ENCODE peak calls at places on chromosomes 13 and 19, in four cellular contexts. F is GM12891, K is transverse colon, G is IMR-90. M is an unnamed sample.

GRCh38 chr13:95441326-95441725 is 111.2 kb upstream of the CLDN10 start:
- DNase-seq in F (no peak), K (no peak), G (no peak), M (no peak)

GRCh38 chr19:50204811-50205675 is 1.6 kb downstream of the MYH14 start:
- DNase-seq in F (no peak), K (peak; percentile 95), G (no peak), M (peak; percentile 57)

GRCh38 chr19:10155834-10156233 is 36.1 kb upstream of the EIF3G start:
- DNase-seq in F (no peak), K (no peak), G (peak; percentile 34), M (no peak)

GRCh38 chr19:15292140-15292539 is 40.2 kb downstream of the BRD4 start:
- DNase-seq in F (no peak), K (no peak), G (no peak), M (no peak)

GRCh38 chr19:18737337-18737953 is 53.7 kb downstream of the COMP start:
- DNase-seq in F (no peak), K (no peak), G (peak; percentile 15), M (no peak)

GRCh38 chr13:46593403-46593802 is 40.4 kb downstream of the LRCH1 start:
- DNase-seq in F (no peak), K (no peak), G (no peak), M (no peak)

GRCh38 chr13:78430166-78430791 is 173.1 kb downstream of the POU4F1 start:
- DNase-seq in F (no peak), K (no peak), G (no peak), M (peak; percentile 53)

GRCh38 chr13:33312150-33312908 is 26.8 kb upstream of the STARD13 start:
- DNase-seq in F (no peak), K (no peak), G (peak; percentile 37), M (no peak)

GRCh38 chr19:42255766-42256750 is 1.1 kb upstream of the ERF start:
- DNase-seq in F (no peak), K (no peak), G (peak; percentile 46), M (no peak)

GRCh38 chr13:65964672-65965071 is 1265.5 kb downstream of the PCDH9 start:
- DNase-seq in F (no peak), K (no peak), G (no peak), M (no peak)

GRCh38 chr13:36447501-36447900 is 15.2 kb downstream of the CCNA1 start:
- DNase-seq in F (no peak), K (no peak), G (no peak), M (no peak)

GRCh38 chr19:18300930-18301717 is 19.7 kb upstream of the JUND start:
- DNase-seq in F (no peak), K (peak; percentile 79), G (peak; percentile 62), M (no peak)

GRCh38 chr19:16369664-16370576 is 45.3 kb downstream of the KLF2 start:
- DNase-seq in F (no peak), K (no peak), G (no peak), M (no peak)

GRCh38 chr13:101415358-101416174 is 742 bp downstream of the NALCN start:
- DNase-seq in F (no peak), K (no peak), G (no peak), M (peak; percentile 54)

GRCh38 chr13:23678768-23679167 is 108.6 kb downstream of the TNFRSF19 start:
- DNase-seq in F (no peak), K (no peak), G (no peak), M (no peak)

GRCh38 chr19:15109768-15110417 is 2.7 kb downstream of the SYDE1 start:
- DNase-seq in F (no peak), K (no peak), G (no peak), M (no peak)

GRCh38 chr19:12996542-12997094 is 1.3 kb downstream of the NFIX start:
- DNase-seq in F (no peak), K (no peak), G (peak; percentile 22), M (peak; percentile 81)

GRCh38 chr13:97018029-97018819 is 23.9 kb upstream of the OXGR1 start:
- DNase-seq in F (no peak), K (peak; percentile 14), G (peak; percentile 61), M (no peak)

GRCh38 chr19:31350693-31351211 is 1.5 kb upstream of the TSHZ3 start:
- DNase-seq in F (no peak), K (peak; percentile 41), G (peak; percentile 56), M (peak; percentile 79)
- TF ChIP-seq POLR2A in F (no peak), K (no peak), G (peak; percentile 8), M (no peak)

GRCh38 chr13:79480954-79481684 is at the start of gene NDFIP2:
- DNase-seq in F (peak; percentile 52), K (peak; percentile 92), G (peak; percentile 80), M (peak; percentile 88)
- TF ChIP-seq POLR2A in F (peak; percentile 81), K (peak; percentile 91), G (peak; percentile 75), M (no peak)

DNA sequence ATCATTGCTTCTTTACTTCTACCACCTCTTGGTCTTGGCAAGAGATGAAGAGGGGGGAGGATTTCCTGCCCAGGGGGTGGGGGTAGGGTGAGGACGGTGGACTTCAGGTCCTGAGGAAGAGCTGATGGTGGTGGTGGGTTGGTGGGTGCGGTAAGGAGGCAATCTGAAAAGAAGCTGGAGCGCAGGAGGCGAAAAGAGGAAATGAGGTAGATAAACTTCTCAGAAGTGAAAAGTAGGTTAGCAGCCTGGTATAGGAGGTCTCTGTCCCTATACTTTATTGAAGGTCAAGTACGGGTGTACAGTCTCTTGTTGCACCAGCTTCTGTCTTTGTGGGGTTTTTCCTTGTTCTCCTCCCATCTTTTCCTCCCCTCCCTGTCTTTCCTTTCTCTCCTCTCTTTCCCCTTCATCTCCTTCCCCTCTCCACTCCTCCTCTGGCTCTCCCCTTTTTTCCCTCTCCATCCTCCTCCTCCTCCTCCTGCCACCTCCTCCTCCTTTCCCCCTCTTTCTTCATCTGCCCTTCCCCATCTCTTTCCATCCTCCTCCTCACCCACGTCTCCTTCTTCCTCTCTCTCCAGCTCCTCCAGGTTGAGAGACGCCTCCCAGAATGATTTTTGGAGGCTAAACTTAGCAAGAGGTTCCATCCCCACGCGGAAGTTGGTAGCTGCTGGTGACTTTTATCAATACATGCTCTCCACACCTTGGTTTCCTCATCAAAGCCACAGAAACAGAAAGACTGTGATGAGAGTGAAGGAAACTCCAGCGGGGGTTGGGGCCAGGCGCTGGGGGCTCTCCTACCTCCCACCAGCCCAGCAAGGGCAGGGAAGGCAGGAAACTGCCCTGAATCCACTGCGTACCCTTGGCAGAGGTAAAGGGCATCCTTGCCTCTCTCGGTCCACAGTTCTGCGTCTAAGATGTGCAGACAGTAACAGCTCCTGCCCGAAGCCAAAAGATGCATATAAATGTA is 15.3 kb downstream of the TNFSF14 start:
- DNase-seq in F (no peak), K (peak; percentile 42), G (no peak), M (no peak)
- TF ChIP-seq POLR2A in F (peak; percentile 73), K (no peak), G (no peak), M (no peak)

DNA sequence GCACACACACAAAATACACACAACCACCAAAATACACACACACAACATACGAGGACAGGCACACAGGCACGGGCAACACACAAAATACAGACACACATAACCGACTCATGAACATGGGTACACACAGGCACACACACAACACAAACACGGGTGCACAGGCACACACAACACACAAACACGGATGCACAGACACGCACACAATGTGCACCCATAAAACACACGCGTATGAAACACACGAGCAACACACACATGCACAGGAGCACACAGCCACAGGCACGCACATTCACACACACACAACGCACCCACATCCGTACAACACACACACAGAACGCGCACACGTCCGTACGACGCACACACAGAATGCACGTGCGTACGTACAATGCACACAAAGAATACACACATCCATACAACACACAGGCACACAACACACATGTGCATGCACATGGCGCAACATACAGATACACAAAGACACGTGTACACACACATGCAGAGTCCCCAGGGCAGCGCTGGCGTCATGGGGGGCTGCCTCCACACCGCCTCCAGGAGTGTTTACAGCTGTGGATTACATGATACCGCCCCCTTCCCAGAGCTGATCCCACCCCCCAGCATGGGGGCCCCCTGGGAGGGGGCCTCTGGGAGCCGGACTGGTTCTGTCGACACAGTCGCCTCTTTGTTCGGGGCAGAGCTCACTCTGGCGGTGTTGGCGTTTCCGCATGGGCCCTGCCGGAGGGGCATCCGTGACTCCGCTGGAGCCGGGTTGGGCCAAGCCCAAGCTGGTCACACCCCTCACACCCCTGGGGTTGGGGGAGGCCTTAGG is 2.9 kb downstream of the SBNO2 start:
- DNase-seq in F (no peak), K (no peak), G (no peak), M (no peak)
- TF ChIP-seq POLR2A in F (no peak), K (no peak), G (no peak), M (no peak)

M was measured in H1.